ENCODE peak calls at places on chromosomes 13 and 19, in eight cellular contexts. One of them, this sample, is unnamed.

GRCh38 chr13:19836472-19836871 is 27.0 kb downstream of the ZMYM5 start:
- DNase-seq in kidney: no peak
- DNase-seq in endodermal cell: no peak
- DNase-seq in A549: no peak
- DNase-seq in lower lobe of right lung: no peak
- DNase-seq in neural progenitor cell: no peak
- DNase-seq in MM.1S: no peak
- DNase-seq in left ventricle myocardium inferior: no peak
- DNase-seq in this sample: no peak

GRCh38 chr19:3287814-3288213 is 63.4 kb downstream of the CELF5 start:
- DNase-seq in kidney: no peak
- DNase-seq in endodermal cell: no peak
- DNase-seq in A549: no peak
- DNase-seq in lower lobe of right lung: no peak
- DNase-seq in neural progenitor cell: no peak
- DNase-seq in MM.1S: no peak
- DNase-seq in left ventricle myocardium inferior: no peak
- DNase-seq in this sample: no peak

GRCh38 chr19:2149980-2150793 is 1.2 kb downstream of the AP3D1 start:
- DNase-seq in kidney: no peak
- DNase-seq in endodermal cell: no peak
- DNase-seq in A549: no peak
- DNase-seq in lower lobe of right lung: peak; percentile 62
- DNase-seq in neural progenitor cell: peak; percentile 42
- DNase-seq in MM.1S: no peak
- DNase-seq in left ventricle myocardium inferior: no peak
- DNase-seq in this sample: no peak

GRCh38 chr13:69912576-69913074 is 195.0 kb upstream of the ATXN8OS start:
- DNase-seq in kidney: no peak
- DNase-seq in endodermal cell: peak; percentile 55
- DNase-seq in A549: no peak
- DNase-seq in lower lobe of right lung: no peak
- DNase-seq in neural progenitor cell: no peak
- DNase-seq in MM.1S: no peak
- DNase-seq in left ventricle myocardium inferior: no peak
- DNase-seq in this sample: no peak

GRCh38 chr19:45439569-45440258 is 16.0 kb upstream of the ERCC1 start:
- DNase-seq in kidney: peak; percentile 95
- DNase-seq in endodermal cell: peak; percentile 87
- DNase-seq in A549: peak; percentile 74
- DNase-seq in lower lobe of right lung: peak; percentile 88
- DNase-seq in neural progenitor cell: peak; percentile 88
- DNase-seq in MM.1S: peak; percentile 73
- DNase-seq in left ventricle myocardium inferior: peak; percentile 90
- DNase-seq in this sample: no peak

GRCh38 chr19:16779539-16780163 is 49.5 kb upstream of the SIN3B start:
- DNase-seq in kidney: no peak
- DNase-seq in endodermal cell: no peak
- DNase-seq in A549: no peak
- DNase-seq in lower lobe of right lung: no peak
- DNase-seq in neural progenitor cell: no peak
- DNase-seq in MM.1S: no peak
- DNase-seq in left ventricle myocardium inferior: no peak
- DNase-seq in this sample: no peak

GRCh38 chr19:3068071-3068470 is 5.8 kb upstream of the TLE5 start:
- DNase-seq in kidney: peak; percentile 75
- DNase-seq in endodermal cell: no peak
- DNase-seq in A549: no peak
- DNase-seq in lower lobe of right lung: no peak
- DNase-seq in neural progenitor cell: no peak
- DNase-seq in MM.1S: no peak
- DNase-seq in left ventricle myocardium inferior: no peak
- DNase-seq in this sample: no peak

GRCh38 chr19:2524361-2524839 is 48.5 kb downstream of the GADD45B start:
- DNase-seq in kidney: no peak
- DNase-seq in endodermal cell: no peak
- DNase-seq in A549: no peak
- DNase-seq in lower lobe of right lung: no peak
- DNase-seq in neural progenitor cell: no peak
- DNase-seq in MM.1S: no peak
- DNase-seq in left ventricle myocardium inferior: no peak
- DNase-seq in this sample: no peak

GRCh38 chr19:33674575-33675367 is 53.0 kb downstream of the CHST8 start:
- DNase-seq in kidney: peak; percentile 38
- DNase-seq in endodermal cell: no peak
- DNase-seq in A549: no peak
- DNase-seq in lower lobe of right lung: no peak
- DNase-seq in neural progenitor cell: no peak
- DNase-seq in MM.1S: no peak
- DNase-seq in left ventricle myocardium inferior: no peak
- DNase-seq in this sample: no peak

GRCh38 chr13:30907167-30907761 is 1.2 kb downstream of the MEDAG start:
- DNase-seq in kidney: no peak
- DNase-seq in endodermal cell: no peak
- DNase-seq in A549: no peak
- DNase-seq in lower lobe of right lung: peak; percentile 51
- DNase-seq in neural progenitor cell: no peak
- DNase-seq in MM.1S: no peak
- DNase-seq in left ventricle myocardium inferior: no peak
- DNase-seq in this sample: no peak
- H3K4me3 ChIP-seq in kidney: no peak overlapping the region
- H3K4me3 ChIP-seq in endodermal cell: no peak overlapping the region
- H3K4me3 ChIP-seq in A549: no peak overlapping the region
- H3K4me3 ChIP-seq in lower lobe of right lung: peak overlapping the region; percentile 49
- H3K4me3 ChIP-seq in neural progenitor cell: no peak overlapping the region
- H3K4me3 ChIP-seq in MM.1S: no peak overlapping the region
- H3K4me3 ChIP-seq in left ventricle myocardium inferior: peak overlapping the region; percentile 71
- H3K4me3 ChIP-seq in this sample: no peak overlapping the region

GRCh38 chr19:13839938-13840750 is 36.8 kb upstream of the NANOS3 start:
- DNase-seq in kidney: peak; percentile 94
- DNase-seq in endodermal cell: peak; percentile 51
- DNase-seq in A549: no peak
- DNase-seq in lower lobe of right lung: peak; percentile 81
- DNase-seq in neural progenitor cell: no peak
- DNase-seq in MM.1S: no peak
- DNase-seq in left ventricle myocardium inferior: peak; percentile 65
- DNase-seq in this sample: no peak
- TF ChIP-seq CTCF in kidney: no peak
- TF ChIP-seq CTCF in endodermal cell: no peak
- TF ChIP-seq CTCF in A549: no peak
- TF ChIP-seq CTCF in lower lobe of right lung: no peak
- TF ChIP-seq CTCF in neural progenitor cell: no peak
- TF ChIP-seq CTCF in MM.1S: no peak
- TF ChIP-seq CTCF in left ventricle myocardium inferior: no peak
- TF ChIP-seq CTCF in this sample: no peak

GRCh38 chr13:29996316-29996715 is 145.9 kb upstream of the UBL3 start:
- DNase-seq in kidney: no peak
- DNase-seq in endodermal cell: no peak
- DNase-seq in A549: no peak
- DNase-seq in lower lobe of right lung: no peak
- DNase-seq in neural progenitor cell: no peak
- DNase-seq in MM.1S: no peak
- DNase-seq in left ventricle myocardium inferior: no peak
- DNase-seq in this sample: no peak

GRCh38 chr13:29993196-29993595 is 142.8 kb upstream of the UBL3 start:
- DNase-seq in kidney: no peak
- DNase-seq in endodermal cell: peak; percentile 60
- DNase-seq in A549: no peak
- DNase-seq in lower lobe of right lung: no peak
- DNase-seq in neural progenitor cell: no peak
- DNase-seq in MM.1S: no peak
- DNase-seq in left ventricle myocardium inferior: no peak
- DNase-seq in this sample: no peak

GRCh38 chr13:29994911-29995601 is 144.6 kb upstream of the UBL3 start:
- DNase-seq in kidney: no peak
- DNase-seq in endodermal cell: no peak
- DNase-seq in A549: no peak
- DNase-seq in lower lobe of right lung: no peak
- DNase-seq in neural progenitor cell: no peak
- DNase-seq in MM.1S: no peak
- DNase-seq in left ventricle myocardium inferior: no peak
- DNase-seq in this sample: no peak

GRCh38 chr13:29991343-29991742 is 140.9 kb upstream of the UBL3 start:
- DNase-seq in kidney: no peak
- DNase-seq in endodermal cell: no peak
- DNase-seq in A549: no peak
- DNase-seq in lower lobe of right lung: no peak
- DNase-seq in neural progenitor cell: no peak
- DNase-seq in MM.1S: no peak
- DNase-seq in left ventricle myocardium inferior: no peak
- DNase-seq in this sample: peak; percentile 91

GRCh38 chr13:29993716-29994488 is 143.5 kb upstream of the UBL3 start:
- DNase-seq in kidney: no peak
- DNase-seq in endodermal cell: no peak
- DNase-seq in A549: no peak
- DNase-seq in lower lobe of right lung: no peak
- DNase-seq in neural progenitor cell: no peak
- DNase-seq in MM.1S: no peak
- DNase-seq in left ventricle myocardium inferior: no peak
- DNase-seq in this sample: peak; percentile 72
- H3K4me3 ChIP-seq in kidney: no peak overlapping the region
- H3K4me3 ChIP-seq in endodermal cell: no peak overlapping the region
- H3K4me3 ChIP-seq in A549: no peak overlapping the region
- H3K4me3 ChIP-seq in lower lobe of right lung: no peak overlapping the region
- H3K4me3 ChIP-seq in neural progenitor cell: no peak overlapping the region
- H3K4me3 ChIP-seq in MM.1S: no peak overlapping the region
- H3K4me3 ChIP-seq in left ventricle myocardium inferior: no peak overlapping the region
- H3K4me3 ChIP-seq in this sample: no peak overlapping the region

GRCh38 chr19:1004803-1005664 is 4.8 kb downstream of the GRIN3B start:
- DNase-seq in kidney: peak; percentile 79
- DNase-seq in endodermal cell: no peak
- DNase-seq in A549: no peak
- DNase-seq in lower lobe of right lung: no peak
- DNase-seq in neural progenitor cell: no peak
- DNase-seq in MM.1S: no peak
- DNase-seq in left ventricle myocardium inferior: no peak
- DNase-seq in this sample: no peak
- TF ChIP-seq CTCF in kidney: no peak
- TF ChIP-seq CTCF in endodermal cell: no peak
- TF ChIP-seq CTCF in A549: no peak
- TF ChIP-seq CTCF in lower lobe of right lung: no peak
- TF ChIP-seq CTCF in neural progenitor cell: no peak
- TF ChIP-seq CTCF in MM.1S: no peak
- TF ChIP-seq CTCF in left ventricle myocardium inferior: no peak
- TF ChIP-seq CTCF in this sample: no peak

DNA sequence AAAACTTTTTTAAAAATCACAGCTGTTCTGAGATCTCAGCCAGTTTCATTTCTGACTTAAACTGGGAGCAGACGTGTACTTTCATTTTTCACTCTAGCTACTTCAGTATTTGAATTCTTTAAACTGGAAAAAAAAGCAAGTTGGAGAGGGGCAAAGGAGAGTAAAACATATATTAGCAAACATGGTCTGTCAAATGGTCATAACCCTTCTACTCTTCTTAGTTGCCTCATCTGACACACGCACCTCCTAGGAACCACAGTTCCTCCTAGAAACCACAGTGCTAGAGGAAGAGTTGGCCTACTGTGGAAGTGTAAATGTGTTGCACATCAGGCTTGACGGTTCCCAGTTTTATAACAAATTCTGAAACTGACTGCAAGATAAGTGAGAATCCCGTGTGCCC is 47.2 kb downstream of the TM9SF2 start:
- DNase-seq in kidney: no peak
- DNase-seq in endodermal cell: no peak
- DNase-seq in A549: no peak
- DNase-seq in lower lobe of right lung: no peak
- DNase-seq in neural progenitor cell: no peak
- DNase-seq in MM.1S: peak; percentile 55
- DNase-seq in left ventricle myocardium inferior: no peak
- DNase-seq in this sample: no peak
- H3K4me3 ChIP-seq in kidney: no peak overlapping the region
- H3K4me3 ChIP-seq in endodermal cell: no peak overlapping the region
- H3K4me3 ChIP-seq in A549: no peak overlapping the region
- H3K4me3 ChIP-seq in lower lobe of right lung: no peak overlapping the region
- H3K4me3 ChIP-seq in neural progenitor cell: no peak overlapping the region
- H3K4me3 ChIP-seq in MM.1S: no peak overlapping the region
- H3K4me3 ChIP-seq in left ventricle myocardium inferior: no peak overlapping the region
- H3K4me3 ChIP-seq in this sample: no peak overlapping the region

GRCh38 chr13:109608503-109608902 is 177.9 kb downstream of the IRS2 start:
- DNase-seq in kidney: no peak
- DNase-seq in endodermal cell: no peak
- DNase-seq in A549: no peak
- DNase-seq in lower lobe of right lung: no peak
- DNase-seq in neural progenitor cell: no peak
- DNase-seq in MM.1S: no peak
- DNase-seq in left ventricle myocardium inferior: no peak
- DNase-seq in this sample: no peak

GRCh38 chr13:109604894-109605293 is 181.5 kb downstream of the IRS2 start:
- DNase-seq in kidney: no peak
- DNase-seq in endodermal cell: no peak
- DNase-seq in A549: no peak
- DNase-seq in lower lobe of right lung: no peak
- DNase-seq in neural progenitor cell: no peak
- DNase-seq in MM.1S: no peak
- DNase-seq in left ventricle myocardium inferior: no peak
- DNase-seq in this sample: no peak

GRCh38 chr13:109606404-109607028 is 179.9 kb downstream of the IRS2 start:
- DNase-seq in kidney: no peak
- DNase-seq in endodermal cell: no peak
- DNase-seq in A549: no peak
- DNase-seq in lower lobe of right lung: no peak
- DNase-seq in neural progenitor cell: no peak
- DNase-seq in MM.1S: no peak
- DNase-seq in left ventricle myocardium inferior: no peak
- DNase-seq in this sample: no peak

GRCh38 chr13:109608032-109608431 is 178.4 kb downstream of the IRS2 start:
- DNase-seq in kidney: no peak
- DNase-seq in endodermal cell: no peak
- DNase-seq in A549: no peak
- DNase-seq in lower lobe of right lung: no peak
- DNase-seq in neural progenitor cell: no peak
- DNase-seq in MM.1S: no peak
- DNase-seq in left ventricle myocardium inferior: no peak
- DNase-seq in this sample: no peak

DNA sequence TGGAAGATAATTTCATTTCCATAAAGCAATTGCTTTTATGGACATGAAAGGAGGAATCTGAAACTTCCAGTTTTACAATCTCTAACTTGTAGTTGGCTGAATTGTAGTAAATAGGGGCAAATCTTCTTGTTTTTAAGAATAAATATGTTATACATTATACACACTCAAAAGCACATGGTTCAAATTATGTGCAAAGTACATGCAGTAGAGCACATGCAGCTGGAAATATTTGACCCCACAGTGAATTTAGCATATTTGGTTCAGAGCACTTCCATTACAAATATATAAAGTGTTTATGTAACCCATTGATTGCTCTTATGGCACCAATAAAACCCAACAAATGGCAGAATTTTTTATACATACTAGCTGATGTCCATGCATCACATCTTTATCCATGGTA is 180.5 kb downstream of the IRS2 start:
- DNase-seq in kidney: no peak
- DNase-seq in endodermal cell: no peak
- DNase-seq in A549: no peak
- DNase-seq in lower lobe of right lung: no peak
- DNase-seq in neural progenitor cell: no peak
- DNase-seq in MM.1S: no peak
- DNase-seq in left ventricle myocardium inferior: no peak
- DNase-seq in this sample: no peak
- TF ChIP-seq CTCF in kidney: no peak
- TF ChIP-seq CTCF in endodermal cell: no peak
- TF ChIP-seq CTCF in A549: no peak
- TF ChIP-seq CTCF in lower lobe of right lung: no peak
- TF ChIP-seq CTCF in neural progenitor cell: no peak
- TF ChIP-seq CTCF in MM.1S: no peak
- TF ChIP-seq CTCF in left ventricle myocardium inferior: no peak
- TF ChIP-seq CTCF in this sample: no peak

This sample was measured in AG09309.